ENCODE peak calls at places on chromosome 11, in ten cellular contexts. N is upper lobe of right lung, H is AG10803, Z is AG04450, W is kidney epithelial cell, S is thoracic aorta, F is PC-9, G is astrocyte of the cerebellum, A is mammary epithelial cell, C is endothelial cell. D is an unnamed sample.

GRCh38 chr11:104968365-104968855 is at the start of gene CASP4:
- DNase-seq in W (no peak), S (peak), H (peak), A (peak), C (no peak), G (peak), Z (peak), F (peak), N (no peak), D (peak)

GRCh38 chr11:89458646-89459045 is 32.5 kb downstream of the NOX4 start:
- DNase-seq in W (peak), Z (no peak), S (no peak), F (no peak), H (peak), N (no peak), C (no peak), A (no peak), G (no peak), D (no peak)

GRCh38 chr11:88384678-88385015 is 47.1 kb upstream of the CTSC start:
- DNase-seq in S (no peak), Z (no peak), A (peak), C (no peak), H (peak), W (peak), F (peak), N (no peak), G (peak), D (no peak)

GRCh38 chr11:94858012-94858705 is 90.0 kb downstream of the AMOTL1 start:
- DNase-seq in A (no peak), W (no peak), N (no peak), C (no peak), H (no peak), F (no peak), G (no peak), S (no peak), Z (no peak), D (no peak)

GRCh38 chr11:64885367-64886286 is 7.2 kb upstream of the EHD1 start:
- DNase-seq in C (no peak), W (no peak), F (no peak), H (peak), A (no peak), G (no peak), N (no peak), Z (peak), S (no peak), D (no peak)

GRCh38 chr11:13046626-13047570 is 37.8 kb downstream of the RASSF10 start:
- DNase-seq in W (no peak), Z (no peak), N (no peak), S (no peak), H (no peak), G (no peak), A (no peak), C (no peak), F (no peak), D (no peak)

GRCh38 chr11:102610198-102610597 is 14.9 kb downstream of the MMP20 start:
- DNase-seq in W (no peak), Z (no peak), A (no peak), N (no peak), H (no peak), G (no peak), S (no peak), F (no peak), C (no peak), D (no peak)

GRCh38 chr11:17599460-17599925 is 52.4 kb downstream of the OTOG start:
- DNase-seq in A (no peak), C (no peak), S (no peak), N (peak), H (no peak), F (no peak), W (no peak), Z (no peak), G (no peak), D (no peak)

GRCh38 chr11:62307950-62308349 is 9.1 kb upstream of the SCGB1D4 start:
- DNase-seq in G (no peak), Z (no peak), W (no peak), F (no peak), A (no peak), H (no peak), S (no peak), N (no peak), C (no peak), D (no peak)

GRCh38 chr11:2737876-2738275 is 38.1 kb upstream of the KCNQ1OT1 start:
- DNase-seq in H (peak), Z (no peak), F (no peak), N (no peak), W (no peak), C (no peak), A (no peak), S (no peak), G (no peak), D (no peak)

GRCh38 chr11:94141511-94142307 is 13.1 kb downstream of the PANX1 start:
- DNase-seq in W (no peak), G (no peak), S (no peak), C (no peak), H (no peak), F (no peak), N (no peak), A (no peak), Z (no peak), D (no peak)

GRCh38 chr11:63710476-63711217 is 29.3 kb downstream of the RTN3 start:
- DNase-seq in W (no peak), A (no peak), N (no peak), S (no peak), G (no peak), F (no peak), Z (peak), C (no peak), H (peak), D (peak)
- TF ChIP-seq CTCF in W (no peak), A (no peak), N (no peak), S (no peak), G (no peak), F (no peak), Z (no peak), C (no peak), H (peak), D (no peak)

GRCh38 chr11:121369366-121369765 is 76.8 kb downstream of the SC5D start:
- DNase-seq in W (no peak), Z (no peak), F (no peak), S (no peak), A (no peak), G (no peak), C (no peak), N (no peak), H (no peak), D (no peak)
- TF ChIP-seq CTCF in W (no peak), Z (no peak), F (no peak), S (no peak), A (no peak), G (no peak), C (no peak), N (no peak), H (no peak), D (no peak)

DNA sequence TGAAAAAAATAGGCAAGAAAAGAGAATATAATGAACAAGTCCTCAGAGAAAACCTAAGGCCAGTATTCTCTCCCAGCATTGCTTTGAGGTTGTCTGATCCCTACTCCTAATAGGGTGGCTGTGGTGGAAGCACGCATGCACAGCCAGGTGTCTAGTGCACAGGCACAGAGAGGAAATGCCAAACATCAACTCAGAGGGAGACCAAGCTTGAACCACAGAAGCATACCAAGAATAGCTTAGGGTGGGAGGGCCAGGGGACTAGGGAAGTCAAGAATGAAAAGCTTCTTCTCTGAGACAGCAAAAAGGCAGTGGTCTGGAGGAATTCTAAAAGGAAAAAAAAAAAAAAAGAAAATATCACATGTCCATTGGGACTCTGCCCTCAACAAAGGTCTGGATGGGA is 244.1 kb upstream of the API5 start:
- DNase-seq in H (no peak), W (no peak), S (no peak), N (no peak), F (no peak), A (no peak), G (no peak), C (no peak), Z (no peak), D (no peak)
- TF ChIP-seq CTCF in H (no peak), W (no peak), S (no peak), N (no peak), F (no peak), A (no peak), G (no peak), C (no peak), Z (no peak), D (no peak)

GRCh38 chr11:15941206-15941770 is 415.1 kb downstream of the SOX6 start:
- DNase-seq in C (peak), A (no peak), S (no peak), F (no peak), H (peak), Z (no peak), G (peak), W (no peak), N (no peak), D (peak)
- TF ChIP-seq CTCF in C (peak), A (peak), S (peak), F (no peak), H (peak), Z (peak), G (peak), W (peak), N (peak), D (peak)

DNA sequence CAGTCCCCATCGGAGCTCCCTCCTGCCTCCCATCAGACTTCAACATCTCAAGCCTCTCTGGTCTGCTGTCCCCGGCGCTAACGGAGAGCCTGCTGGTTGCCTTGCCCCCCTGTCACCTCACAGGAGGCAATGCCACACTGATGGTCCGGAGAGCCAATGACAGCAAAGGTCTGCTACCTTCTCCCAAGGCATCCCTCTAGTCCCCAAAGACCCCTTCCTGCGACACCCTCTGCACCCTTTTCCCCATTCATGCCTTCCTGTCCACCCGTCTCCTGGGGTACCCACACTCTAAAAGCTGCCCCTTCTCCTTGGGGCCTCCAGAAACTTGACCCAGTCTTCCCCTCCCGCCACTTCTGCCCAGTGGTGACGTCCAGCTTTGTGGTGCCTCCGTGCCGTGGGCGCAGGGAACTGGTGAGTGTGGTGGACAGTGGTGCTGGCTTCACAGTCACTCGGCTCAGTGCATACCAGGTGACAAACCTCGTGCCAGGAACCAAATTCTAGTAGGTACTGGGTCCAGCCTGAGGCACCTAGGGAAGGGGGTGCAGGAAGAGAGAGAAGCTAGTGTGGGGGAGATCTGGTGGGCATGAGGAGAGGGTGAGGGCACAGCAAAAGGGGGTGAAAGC is 860 bp downstream of the UPK2 start:
- DNase-seq in G (no peak), N (no peak), A (no peak), S (no peak), C (no peak), H (no peak), W (no peak), F (no peak), Z (no peak), D (no peak)
- TF ChIP-seq CTCF in G (no peak), N (no peak), A (no peak), S (no peak), C (no peak), H (no peak), W (no peak), F (no peak), Z (no peak), D (no peak)

GRCh38 chr11:120622189-120622912 is 110.8 kb downstream of the GRIK4 start:
- DNase-seq in W (no peak), H (peak), N (no peak), S (no peak), Z (no peak), G (no peak), F (no peak), C (no peak), A (no peak), D (no peak)
- TF ChIP-seq CTCF in W (no peak), H (peak), N (peak), S (no peak), Z (peak), G (peak), F (peak), C (peak), A (peak), D (peak)

GRCh38 chr11:60633645-60634044 is 65.8 kb upstream of the MS4A8 start:
- DNase-seq in C (no peak), N (no peak), H (no peak), W (no peak), S (no peak), Z (no peak), F (no peak), A (no peak), G (no peak), D (no peak)

GRCh38 chr11:60629399-60629798 is 70.0 kb upstream of the MS4A8 start:
- DNase-seq in A (no peak), W (no peak), G (no peak), F (no peak), N (no peak), C (no peak), Z (no peak), H (no peak), S (no peak), D (no peak)

GRCh38 chr11:60631939-60632338 is 67.5 kb upstream of the MS4A8 start:
- DNase-seq in N (no peak), S (no peak), C (no peak), F (no peak), W (no peak), H (no peak), Z (no peak), A (no peak), G (no peak), D (no peak)

GRCh38 chr11:60634151-60634550 is 65.3 kb upstream of the MS4A8 start:
- DNase-seq in C (peak), N (no peak), S (no peak), F (no peak), H (no peak), Z (no peak), W (no peak), A (no peak), G (no peak), D (no peak)
- TF ChIP-seq CTCF in C (peak), N (peak), S (no peak), F (peak), H (no peak), Z (no peak), W (peak), A (peak), G (no peak), D (no peak)

DNA sequence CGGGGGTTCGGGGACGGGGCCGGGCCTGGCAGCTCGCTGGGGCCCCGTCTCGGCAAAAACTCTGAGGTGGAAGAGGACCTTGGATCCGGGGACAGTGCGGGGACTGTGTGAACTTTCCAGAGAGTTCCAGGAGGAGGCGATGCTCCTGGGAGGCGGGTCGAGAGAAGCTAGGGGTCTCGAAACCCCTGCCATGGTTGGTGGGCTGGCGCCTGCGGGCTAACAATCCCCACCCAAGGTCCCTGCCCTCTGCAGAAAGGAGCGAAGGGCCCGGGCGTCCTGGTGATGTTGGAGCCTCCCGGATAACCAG is 4.7 kb upstream of the GRK2 start:
- DNase-seq in N (no peak), W (no peak), C (no peak), S (no peak), Z (no peak), A (no peak), G (no peak), H (no peak), F (no peak), D (no peak)
- TF ChIP-seq CTCF in N (peak), W (peak), C (no peak), S (no peak), Z (peak), A (no peak), G (peak), H (peak), F (no peak), D (no peak)

DNA sequence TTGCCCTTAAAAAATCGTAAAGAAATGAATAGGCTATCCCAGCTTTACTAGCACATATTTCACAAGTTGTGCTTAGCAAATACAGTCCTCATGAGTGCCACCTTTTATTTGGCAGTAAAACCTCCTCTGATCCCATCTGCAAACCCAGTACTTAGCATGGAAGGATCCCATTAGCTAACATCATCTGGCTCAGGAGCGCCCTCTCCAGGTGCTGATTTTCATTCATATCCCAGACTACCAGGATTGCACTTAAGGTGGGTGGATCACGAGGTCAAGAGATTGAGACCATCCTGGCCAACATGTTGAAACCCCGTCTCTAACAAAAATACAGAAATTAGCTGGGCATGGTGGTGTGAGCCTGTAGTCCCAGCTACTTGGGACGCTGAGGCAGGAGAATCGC is 76.1 kb upstream of the PAX6 start:
- DNase-seq in S (no peak), H (no peak), N (no peak), F (no peak), G (no peak), A (no peak), Z (no peak), W (no peak), C (no peak), D (no peak)
- TF ChIP-seq CTCF in S (no peak), H (no peak), N (no peak), F (peak), G (no peak), A (peak), Z (no peak), W (peak), C (peak), D (peak)

GRCh38 chr11:14644396-14645246 is 1.0 kb downstream of the PDE3B start:
- DNase-seq in C (peak), F (no peak), S (no peak), N (peak), Z (no peak), G (no peak), H (no peak), A (peak), W (no peak), D (no peak)
- TF ChIP-seq CTCF in C (no peak), F (no peak), S (peak), N (no peak), Z (no peak), G (no peak), H (no peak), A (no peak), W (no peak), D (no peak)